ENCODE peak calls at places on chromosomes 6 and 20, in nine cellular contexts. D, P, S, Y, H, K, R, J and E are unnamed samples.

GRCh38 chr20:12597491-12597890 is 411.3 kb upstream of the SPTLC3 start:
- DNase-seq in D (no peak), P (no peak), S (no peak), Y (no peak), H (no peak), K (no peak), R (no peak), J (no peak), E (no peak)

GRCh38 chr6:170456334-170456733 is 96.8 kb downstream of the PSMB1 start:
- DNase-seq in D (no peak), P (no peak), S (peak), Y (no peak), H (no peak), K (no peak), R (no peak), J (no peak), E (no peak)

GRCh38 chr20:50062006-50062838 is 50.7 kb downstream of the UBE2V1 start:
- DNase-seq in D (no peak), P (no peak), S (no peak), Y (no peak), H (no peak), K (no peak), R (no peak), J (no peak), E (no peak)

GRCh38 chr20:56245761-56246160 is 2.8 kb upstream of the MC3R start:
- DNase-seq in D (peak), P (no peak), S (no peak), Y (no peak), H (no peak), K (no peak), R (no peak), J (no peak), E (no peak)

GRCh38 chr20:3825526-3825925 is 5.2 kb downstream of the AP5S1 start:
- DNase-seq in D (no peak), P (no peak), S (no peak), Y (no peak), H (no peak), K (no peak), R (no peak), J (no peak), E (no peak)

GRCh38 chr6:100001915-100002388 is 7.9 kb upstream of the MCHR2 start:
- DNase-seq in D (peak), P (peak), S (peak), Y (peak), H (peak), K (peak), R (peak), J (peak), E (peak)

GRCh38 chr6:105781248-105781647 is 304.9 kb upstream of the PRDM1 start:
- DNase-seq in D (no peak), P (peak), S (no peak), Y (no peak), H (no peak), K (no peak), R (no peak), J (no peak), E (no peak)

GRCh38 chr6:157235600-157236039 is 87.7 kb downstream of the TMEM242 start:
- DNase-seq in D (peak), P (peak), S (no peak), Y (peak), H (peak), K (peak), R (no peak), J (peak), E (peak)

GRCh38 chr6:1388927-1389790 is at the start of gene FOXF2:
- DNase-seq in D (no peak), P (no peak), S (no peak), Y (no peak), H (peak), K (peak), R (no peak), J (no peak), E (no peak)

GRCh38 chr20:10658051-10658823 is 15.6 kb downstream of the JAG1 start:
- DNase-seq in D (no peak), P (no peak), S (no peak), Y (no peak), H (no peak), K (no peak), R (no peak), J (no peak), E (no peak)

GRCh38 chr20:63057133-63058117 is 50.7 kb upstream of the BHLHE23 start:
- DNase-seq in D (peak), P (no peak), S (peak), Y (peak), H (no peak), K (no peak), R (no peak), J (no peak), E (no peak)

GRCh38 chr6:22041797-22042489 is 254.9 kb downstream of the PRL start:
- DNase-seq in D (peak), P (no peak), S (no peak), Y (peak), H (no peak), K (no peak), R (no peak), J (no peak), E (no peak)

GRCh38 chr6:108156180-108156937 is 9.5 kb upstream of the NR2E1 start:
- DNase-seq in D (no peak), P (no peak), S (no peak), Y (no peak), H (no peak), K (no peak), R (no peak), J (no peak), E (peak)

GRCh38 chr6:47234258-47234933 is 75.3 kb downstream of the TNFRSF21 start:
- DNase-seq in D (no peak), P (no peak), S (no peak), Y (no peak), H (no peak), K (no peak), R (no peak), J (no peak), E (no peak)

GRCh38 chr6:42165016-42165415 is 8.1 kb upstream of the GUCA1A start:
- DNase-seq in D (no peak), P (no peak), S (no peak), Y (peak), H (no peak), K (no peak), R (no peak), J (no peak), E (no peak)

GRCh38 chr6:160160450-160160849 is 38.8 kb downstream of the SLC22A1 start:
- DNase-seq in D (no peak), P (no peak), S (no peak), Y (no peak), H (no peak), K (no peak), R (no peak), J (no peak), E (no peak)

GRCh38 chr20:24996449-24997195 is 4.1 kb upstream of the APMAP start:
- DNase-seq in D (no peak), P (no peak), S (no peak), Y (no peak), H (no peak), K (no peak), R (no peak), J (no peak), E (no peak)

GRCh38 chr20:44993343-44993742 is 27.0 kb downstream of the STK4 start:
- DNase-seq in D (peak), P (no peak), S (no peak), Y (peak), H (no peak), K (no peak), R (no peak), J (no peak), E (no peak)

GRCh38 chr6:34249469-34250370 is 914 bp upstream of the SMIM29 start:
- DNase-seq in D (no peak), P (no peak), S (no peak), Y (no peak), H (no peak), K (no peak), R (no peak), J (no peak), E (no peak)

GRCh38 chr6:168032383-168032760 is 34.9 kb downstream of the KIF25 start:
- DNase-seq in D (peak), P (no peak), S (no peak), Y (peak), H (no peak), K (no peak), R (no peak), J (no peak), E (no peak)

GRCh38 chr6:106568518-106568917 is 60.8 kb downstream of the RTN4IP1 start:
- DNase-seq in D (no peak), P (no peak), S (no peak), Y (peak), H (no peak), K (no peak), R (no peak), J (no peak), E (no peak)

GRCh38 chr20:58753929-58754551 is 61.4 kb downstream of the NPEPL1 start:
- DNase-seq in D (no peak), P (no peak), S (no peak), Y (no peak), H (no peak), K (no peak), R (peak), J (no peak), E (no peak)

GRCh38 chr20:58751956-58752355 is 59.4 kb downstream of the NPEPL1 start:
- DNase-seq in D (no peak), P (no peak), S (no peak), Y (no peak), H (no peak), K (no peak), R (no peak), J (no peak), E (no peak)

GRCh38 chr20:58754584-58754983 is 62.0 kb downstream of the NPEPL1 start:
- DNase-seq in D (no peak), P (no peak), S (no peak), Y (no peak), H (no peak), K (no peak), R (no peak), J (no peak), E (no peak)

GRCh38 chr20:58752565-58752964 is 60.0 kb downstream of the NPEPL1 start:
- DNase-seq in D (no peak), P (no peak), S (no peak), Y (no peak), H (no peak), K (no peak), R (peak), J (no peak), E (no peak)

GRCh38 chr20:58753267-58753928 is 60.8 kb downstream of the NPEPL1 start:
- DNase-seq in D (no peak), P (no peak), S (no peak), Y (no peak), H (peak), K (no peak), R (peak), J (no peak), E (no peak)
- TF ChIP-seq CTCF in D (no peak), P (no peak), S (no peak), Y (no peak), H (no peak), K (no peak), R (no peak), J (no peak), E (no peak)

GRCh38 chr20:57947421-57948176 is 237.8 kb upstream of the PMEPA1 start:
- DNase-seq in D (no peak), P (no peak), S (no peak), Y (peak), H (no peak), K (no peak), R (no peak), J (peak), E (no peak)
- TF ChIP-seq CTCF in D (no peak), P (no peak), S (no peak), Y (no peak), H (no peak), K (no peak), R (no peak), J (no peak), E (no peak)

GRCh38 chr6:39902786-39903465 is 31.3 kb downstream of the MOCS1 start:
- DNase-seq in D (no peak), P (no peak), S (no peak), Y (no peak), H (no peak), K (no peak), R (no peak), J (no peak), E (no peak)
- TF ChIP-seq CTCF in D (no peak), P (no peak), S (no peak), Y (no peak), H (no peak), K (no peak), R (no peak), J (no peak), E (no peak)

GRCh38 chr6:9842004-9842720 is 572.7 kb downstream of the TFAP2A start:
- DNase-seq in D (no peak), P (no peak), S (no peak), Y (no peak), H (no peak), K (no peak), R (no peak), J (no peak), E (no peak)

GRCh38 chr6:9851541-9852380 is 563.1 kb downstream of the TFAP2A start:
- DNase-seq in D (peak), P (no peak), S (no peak), Y (peak), H (no peak), K (peak), R (no peak), J (no peak), E (no peak)

GRCh38 chr6:9851006-9851405 is 563.9 kb downstream of the TFAP2A start:
- DNase-seq in D (no peak), P (no peak), S (no peak), Y (no peak), H (no peak), K (no peak), R (no peak), J (no peak), E (no peak)

GRCh38 chr6:9848094-9848493 is 566.8 kb downstream of the TFAP2A start:
- DNase-seq in D (no peak), P (no peak), S (no peak), Y (no peak), H (no peak), K (no peak), R (no peak), J (no peak), E (no peak)
- TF ChIP-seq CTCF in D (no peak), P (no peak), S (no peak), Y (no peak), H (no peak), K (no peak), R (no peak), J (no peak), E (no peak)

DNA sequence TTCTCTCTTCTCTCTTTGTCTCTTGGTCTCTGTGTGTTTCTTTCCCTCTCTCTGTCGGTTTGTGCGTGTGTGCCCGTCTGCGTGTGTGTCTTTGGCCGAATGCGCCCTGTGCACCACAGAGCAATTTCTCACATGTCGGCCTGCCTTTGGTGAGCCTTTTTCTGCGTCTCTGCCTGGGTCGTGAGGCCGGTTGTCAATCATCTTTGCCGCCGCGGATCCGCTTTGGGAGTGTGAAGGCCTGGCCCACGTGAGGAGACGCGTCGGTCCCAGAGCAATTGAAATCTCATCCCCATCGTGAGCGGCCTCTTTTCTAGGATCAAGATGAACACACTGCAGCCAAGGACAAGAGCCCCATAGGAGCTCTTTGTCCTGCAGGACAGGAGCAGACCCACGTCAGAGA is 580.7 kb upstream of the ZNF337 start:
- DNase-seq in D (no peak), P (no peak), S (no peak), Y (no peak), H (no peak), K (no peak), R (no peak), J (no peak), E (no peak)
- TF ChIP-seq CTCF in D (no peak), P (no peak), S (no peak), Y (no peak), H (no peak), K (no peak), R (no peak), J (no peak), E (no peak)

GRCh38 chr20:17910828-17911294 is 57.7 kb downstream of the SNX5 start:
- DNase-seq in D (peak), P (peak), S (no peak), Y (peak), H (no peak), K (no peak), R (peak), J (no peak), E (no peak)
- TF ChIP-seq CTCF in D (peak), P (no peak), S (no peak), Y (peak), H (no peak), K (no peak), R (no peak), J (no peak), E (no peak)

GRCh38 chr6:116883005-116883404 is 6.0 kb downstream of the RFX6 start:
- DNase-seq in D (peak), P (no peak), S (no peak), Y (peak), H (no peak), K (no peak), R (no peak), J (no peak), E (no peak)
- TF ChIP-seq CTCF in D (no peak), P (no peak), S (no peak), Y (no peak), H (no peak), K (no peak), R (no peak), J (no peak), E (no peak)

GRCh38 chr6:20773822-20774221 is 239.6 kb downstream of the CDKAL1 start:
- DNase-seq in D (no peak), P (no peak), S (no peak), Y (no peak), H (no peak), K (no peak), R (no peak), J (no peak), E (no peak)
- TF ChIP-seq CTCF in D (no peak), P (no peak), S (no peak), Y (no peak), H (no peak), K (no peak), R (no peak), J (no peak), E (no peak)

DNA sequence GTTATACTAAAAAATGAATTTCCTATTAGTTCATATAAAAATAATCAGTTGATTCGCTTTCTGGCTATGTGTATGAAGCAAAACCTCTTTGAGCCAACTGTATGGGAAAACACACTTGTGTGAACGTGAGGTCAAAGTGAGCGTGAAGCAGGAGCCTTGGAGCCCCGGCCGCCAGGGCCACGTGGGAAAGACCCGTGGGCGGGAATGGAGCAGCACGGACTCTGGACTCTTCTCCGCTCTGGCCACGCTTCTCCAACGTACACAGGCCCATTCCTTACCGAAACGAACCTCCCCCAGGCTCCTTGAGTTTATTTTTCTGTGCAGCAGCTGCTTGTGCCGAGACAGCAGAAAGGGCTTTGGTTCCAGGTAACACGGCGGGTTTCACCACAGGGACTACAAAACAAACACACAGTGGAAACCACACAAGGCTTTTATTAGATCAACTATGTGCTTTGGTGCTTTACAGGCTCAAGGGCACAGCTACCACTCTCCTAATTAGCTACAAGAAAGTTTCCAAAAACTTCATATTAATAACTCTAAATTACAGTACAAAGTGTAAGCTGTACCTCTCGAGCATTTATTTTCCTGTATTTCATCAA is 62.7 kb downstream of the TAF4 start:
- DNase-seq in D (no peak), P (no peak), S (no peak), Y (no peak), H (no peak), K (no peak), R (no peak), J (no peak), E (no peak)
- TF ChIP-seq CTCF in D (no peak), P (no peak), S (no peak), Y (no peak), H (no peak), K (no peak), R (no peak), J (no peak), E (no peak)